ENCODE peak calls at places on chromosome 18, in ten cellular contexts. G is fibroblast of mammary gland; W is stimulated activated CD4-positive, alpha-beta T cell treated with anti-CD3 and anti-CD28 coated beads, TNF-alpha, amount 100 ng/mL, for 48 hours; K is left lung; P is foreskin fibroblast; B is CD4-positive, alpha-beta T cell; T is aorta; H is HuH-7; O is GM10248; D is stimulated activated CD8-positive, alpha-beta memory T cell treated with anti-CD3 and anti-CD28 coated beads, Interleukin-2, amount 100 ng/mL, for 48 hours. Q is an unnamed sample.

GRCh38 chr18:54776282-54776977 is 51.8 kb upstream of the RAB27B start:
- DNase-seq in H (no peak), B (no peak), T (no peak), O (no peak), K (no peak), P (peak), D (no peak), G (peak), W (peak), Q (peak)

GRCh38 chr18:77165489-77166415 is 33.2 kb upstream of the MBP start:
- DNase-seq in T (no peak), G (peak), O (no peak), H (no peak), K (no peak), B (no peak), W (no peak), P (peak), D (no peak), Q (no peak)

GRCh38 chr18:49716035-49716434 is 97.3 kb downstream of the ACAA2 start:
- DNase-seq in D (no peak), H (no peak), K (no peak), T (no peak), G (no peak), W (no peak), B (no peak), O (no peak), P (no peak), Q (no peak)

GRCh38 chr18:77124452-77124922 is 8.1 kb downstream of the MBP start:
- DNase-seq in H (no peak), T (no peak), O (peak), P (no peak), K (no peak), W (no peak), G (no peak), B (no peak), D (no peak), Q (peak)

GRCh38 chr18:53152478-53152877 is 812.5 kb downstream of the DCC start:
- DNase-seq in G (no peak), O (no peak), H (no peak), P (no peak), T (no peak), B (no peak), D (no peak), W (no peak), K (no peak), Q (no peak)

GRCh38 chr18:24200899-24201298 is 62.0 kb downstream of the CABYR start:
- DNase-seq in W (no peak), O (no peak), H (no peak), D (no peak), G (no peak), P (no peak), T (no peak), K (no peak), B (no peak), Q (no peak)

GRCh38 chr18:31687016-31687415 is 2.6 kb upstream of the B4GALT6 start:
- DNase-seq in O (no peak), B (no peak), G (no peak), K (no peak), T (no peak), D (no peak), W (no peak), H (no peak), P (no peak), Q (no peak)

GRCh38 chr18:62586148-62586774 is 63.4 kb downstream of the ZCCHC2 start:
- DNase-seq in T (peak), D (peak), O (peak), P (peak), W (peak), B (peak), K (peak), H (peak), G (peak), Q (peak)

GRCh38 chr18:10579079-10579867 is 53.4 kb downstream of the NAPG start:
- DNase-seq in T (no peak), B (no peak), G (peak), O (no peak), D (no peak), K (no peak), H (no peak), W (no peak), P (peak), Q (no peak)

Q was measured in AML-193.